ENCODE peak calls at places on chromosomes 3 and 15, in six cellular contexts. J is endothelial cell of umbilical vein; C is stimulated activated CD8-positive, alpha-beta memory T cell treated with anti-CD3 and anti-CD28 coated beads, Interleukin-7, amount 100 ng/mL, for 1 hour; D is stimulated activated CD4-positive, alpha-beta T cell treated with anti-CD3 and anti-CD28 coated beads, TNF-alpha, amount 100 ng/mL, for 24 hours; V is left ventricle myocardium inferior; A is effector CD4-positive, alpha-beta T cell. B is an unnamed sample.

GRCh38 chr15:69036856-69037255 is 22.4 kb downstream of the NOX5 start:
- DNase-seq in A (no peak), C (no peak), V (no peak), J (no peak), D (no peak), B (no peak)

GRCh38 chr3:141632779-141633374 is 105.2 kb upstream of the RNF7 start:
- DNase-seq in A (no peak), J (no peak), D (no peak), C (no peak), V (no peak), B (no peak)

GRCh38 chr3:105996781-105997180 is 128.0 kb upstream of the CBLB start:
- DNase-seq in A (no peak), J (no peak), V (no peak), C (no peak), D (no peak), B (no peak)

GRCh38 chr3:156489462-156489911 is 65.4 kb downstream of the SSR3 start:
- DNase-seq in C (no peak), A (no peak), J (peak), D (no peak), V (no peak), B (no peak)

GRCh38 chr3:5096368-5096767 is 25.7 kb upstream of the ARL8B start:
- DNase-seq in D (no peak), A (no peak), V (no peak), C (no peak), J (no peak), B (no peak)

GRCh38 chr3:127673191-127674098 is 693 bp downstream of the ABTB1 start:
- DNase-seq in C (no peak), J (peak), D (no peak), V (peak), A (peak), B (no peak)

GRCh38 chr3:57019057-57019456 is 41.4 kb upstream of the SPATA12 start:
- DNase-seq in C (no peak), V (no peak), A (no peak), J (no peak), D (no peak), B (no peak)

GRCh38 chr3:120435621-120436020 is 15.2 kb downstream of the FSTL1 start:
- DNase-seq in J (peak), A (no peak), C (no peak), D (no peak), V (no peak), B (no peak)

GRCh38 chr15:74482661-74483060 is 21.7 kb upstream of the UBL7 start:
- DNase-seq in D (no peak), J (no peak), C (no peak), A (no peak), V (no peak), B (no peak)

GRCh38 chr3:170038434-170039110 is 777 bp downstream of the GPR160 start:
- DNase-seq in V (no peak), A (peak), J (no peak), D (no peak), C (peak), B (no peak)

GRCh38 chr15:74789171-74789627 is 7.3 kb downstream of the CSK start:
- DNase-seq in A (no peak), V (no peak), D (no peak), J (no peak), C (no peak), B (no peak)

GRCh38 chr3:30169459-30169858 is 436.9 kb upstream of the TGFBR2 start:
- DNase-seq in D (no peak), J (no peak), C (no peak), V (no peak), A (no peak), B (no peak)

GRCh38 chr15:78302579-78302978 is 3.2 kb upstream of the SKIC8 start:
- DNase-seq in V (no peak), C (no peak), A (no peak), D (no peak), J (no peak), B (no peak)

GRCh38 chr3:66722675-66723074 is 221.9 kb upstream of the LRIG1 start:
- DNase-seq in J (peak), C (no peak), D (no peak), A (no peak), V (peak), B (no peak)

GRCh38 chr3:153210660-153211059 is 48.6 kb downstream of the RAP2B start:
- DNase-seq in V (no peak), D (no peak), J (no peak), A (no peak), C (no peak), B (no peak)

GRCh38 chr3:177345049-177345972 is 148.0 kb upstream of the TBL1XR1 start:
- DNase-seq in J (peak), D (peak), C (peak), A (no peak), V (peak), B (no peak)

GRCh38 chr3:161925749-161926360 is 429.2 kb downstream of the OTOL1 start:
- DNase-seq in V (no peak), D (no peak), J (no peak), C (no peak), A (no peak), B (no peak)

GRCh38 chr3:53328750-53329149 is 18.6 kb downstream of the DCP1A start:
- DNase-seq in A (no peak), C (no peak), D (no peak), J (no peak), V (no peak), B (no peak)

GRCh38 chr3:56997675-56998074 is 62.8 kb upstream of the SPATA12 start:
- DNase-seq in C (no peak), D (no peak), J (no peak), A (no peak), V (no peak), B (no peak)

GRCh38 chr3:17078885-17079465 is 194.2 kb downstream of the PLCL2 start:
- DNase-seq in A (no peak), J (no peak), D (no peak), C (no peak), V (no peak), B (peak)

GRCh38 chr3:100993309-100993708 is at the start of gene ABI3BP:
- DNase-seq in V (peak), A (no peak), J (peak), C (no peak), D (no peak), B (no peak)

GRCh38 chr15:99452728-99453643 is 112.8 kb upstream of the MEF2A start:
- DNase-seq in C (no peak), J (peak), D (no peak), A (no peak), V (peak), B (no peak)

GRCh38 chr15:64151727-64152506 is at the start of gene SNX22:
- DNase-seq in D (no peak), J (peak), V (no peak), A (no peak), C (no peak), B (no peak)

GRCh38 chr3:191352014-191352413 is 21.7 kb upstream of the UTS2B start:
- DNase-seq in V (no peak), J (peak), D (no peak), C (no peak), A (no peak), B (no peak)

GRCh38 chr3:126320517-126321293 is 36.5 kb downstream of the KLF15 start:
- DNase-seq in D (no peak), C (no peak), V (no peak), J (no peak), A (no peak), B (no peak)

GRCh38 chr3:148534089-148534988 is 163.4 kb upstream of the AGTR1 start:
- DNase-seq in D (no peak), J (no peak), C (no peak), A (no peak), V (no peak), B (no peak)

GRCh38 chr3:24318668-24319287 is 175.9 kb downstream of the THRB start:
- DNase-seq in D (no peak), A (no peak), J (no peak), C (no peak), V (no peak), B (no peak)

GRCh38 chr3:60133269-60133877 is 1083.5 kb upstream of the CFAP20DC start:
- DNase-seq in C (no peak), V (no peak), D (no peak), J (no peak), A (no peak), B (no peak)

GRCh38 chr15:34578283-34578674 is 5.2 kb downstream of the GOLGA8B start:
- DNase-seq in A (no peak), C (no peak), D (no peak), J (no peak), V (no peak), B (no peak)

GRCh38 chr3:55647675-55648074 is 160.6 kb upstream of the WNT5A start:
- DNase-seq in D (no peak), J (no peak), A (no peak), V (no peak), C (no peak), B (no peak)

GRCh38 chr3:108603689-108604088 is 14.2 kb downstream of the DZIP3 start:
- DNase-seq in D (no peak), J (no peak), C (no peak), V (no peak), A (peak), B (no peak)

GRCh38 chr15:25717116-25717755 is 145.9 kb downstream of the ATP10A start:
- DNase-seq in A (no peak), V (no peak), J (no peak), D (no peak), C (no peak), B (no peak)